ENCODE peak calls at places on chromosomes 13 and 19, in seven cellular contexts. W is left lung, A is GM23338, O is psoas muscle, Z is aorta, E is substantia nigra, G is heart right ventricle. I is an unnamed sample.

GRCh38 chr13:36453518-36453917 is 21.2 kb downstream of the CCNA1 start:
- DNase-seq in W (no peak), A (peak), O (no peak), Z (no peak), E (no peak), G (no peak), I (no peak)

GRCh38 chr19:2334986-2335846 is 6.7 kb downstream of the SPPL2B start:
- DNase-seq in W (no peak), A (no peak), O (no peak), Z (no peak), E (no peak), G (no peak), I (no peak)

GRCh38 chr19:9848060-9848459 is 12.9 kb downstream of the PIN1 start:
- DNase-seq in W (no peak), A (peak), O (no peak), Z (no peak), E (no peak), G (no peak), I (no peak)

GRCh38 chr19:54477650-54478049 is 4.6 kb upstream of the CDC42EP5 start:
- DNase-seq in W (no peak), A (no peak), O (no peak), Z (no peak), E (no peak), G (no peak), I (no peak)

GRCh38 chr13:107421028-107421427 is 794.3 kb downstream of the LIG4 start:
- DNase-seq in W (no peak), A (no peak), O (no peak), Z (no peak), E (no peak), G (no peak), I (no peak)

GRCh38 chr19:57708641-57709354 is at the start of gene ZNF154:
- DNase-seq in W (peak), A (peak), O (peak), Z (no peak), E (peak), G (peak), I (no peak)

GRCh38 chr19:44925114-44925891 is 10.9 kb downstream of the APOC1 start:
- DNase-seq in W (peak), A (no peak), O (peak), Z (peak), E (peak), G (peak), I (peak)

GRCh38 chr19:33159149-33159548 is 27.2 kb downstream of the WDR88 start:
- DNase-seq in W (no peak), A (no peak), O (no peak), Z (peak), E (no peak), G (no peak), I (no peak)

GRCh38 chr19:33402421-33403220 is 29.1 kb downstream of the CEBPG start:
- DNase-seq in W (peak), A (no peak), O (no peak), Z (peak), E (no peak), G (no peak), I (peak)

GRCh38 chr13:32381539-32381938 is 46.4 kb downstream of the N4BP2L1 start:
- DNase-seq in W (no peak), A (peak), O (no peak), Z (no peak), E (no peak), G (peak), I (no peak)

GRCh38 chr19:29260477-29261317 is 47.7 kb upstream of the UQCRFS1 start:
- DNase-seq in W (no peak), A (peak), O (peak), Z (no peak), E (no peak), G (no peak), I (no peak)

GRCh38 chr13:57286511-57287098 is 119.6 kb downstream of the PRR20E start:
- DNase-seq in W (no peak), A (no peak), O (no peak), Z (no peak), E (no peak), G (no peak), I (no peak)

GRCh38 chr13:27599845-27600553 is 20.3 kb downstream of the LNX2 start:
- DNase-seq in W (no peak), A (peak), O (no peak), Z (no peak), E (no peak), G (no peak), I (no peak)

GRCh38 chr19:50481351-50482149 is 4.9 kb upstream of the GARIN5A start:
- DNase-seq in W (no peak), A (no peak), O (peak), Z (peak), E (no peak), G (no peak), I (no peak)

GRCh38 chr13:54511356-54511755 is 1482.7 kb downstream of the OLFM4 start:
- DNase-seq in W (no peak), A (peak), O (no peak), Z (no peak), E (no peak), G (no peak), I (no peak)

GRCh38 chr13:33879044-33879596 is 61.2 kb downstream of the RFC3 start:
- DNase-seq in W (no peak), A (no peak), O (no peak), Z (no peak), E (no peak), G (no peak), I (no peak)

GRCh38 chr19:55674841-55675660 is at the start of gene EPN1:
- DNase-seq in W (peak), A (peak), O (peak), Z (peak), E (peak), G (peak), I (peak)

GRCh38 chr13:31629085-31629785 is 110.1 kb upstream of the RXFP2 start:
- DNase-seq in W (no peak), A (no peak), O (no peak), Z (no peak), E (no peak), G (no peak), I (no peak)

GRCh38 chr19:11737964-11738745 is 591 bp downstream of the ZNF823 start:
- DNase-seq in W (peak), A (peak), O (peak), Z (peak), E (peak), G (peak), I (peak)

GRCh38 chr19:37594982-37595382 is 306 bp downstream of the ZNF540 start:
- DNase-seq in W (peak), A (no peak), O (peak), Z (peak), E (peak), G (peak), I (peak)

GRCh38 chr19:3708207-3708931 is at the start of gene TJP3:
- DNase-seq in W (peak), A (peak), O (no peak), Z (no peak), E (no peak), G (no peak), I (no peak)

GRCh38 chr19:51364200-51365106 is 1.7 kb downstream of the ETFB start:
- DNase-seq in W (no peak), A (no peak), O (no peak), Z (no peak), E (peak), G (no peak), I (no peak)

GRCh38 chr13:66513728-66514127 is 716.4 kb downstream of the PCDH9 start:
- DNase-seq in W (no peak), A (no peak), O (no peak), Z (no peak), E (no peak), G (no peak), I (no peak)

GRCh38 chr13:73056054-73056962 is 2.5 kb upstream of the KLF5 start:
- DNase-seq in W (no peak), A (no peak), O (no peak), Z (no peak), E (no peak), G (no peak), I (no peak)

GRCh38 chr13:112881656-112882554 is 87.1 kb upstream of the MCF2L start:
- DNase-seq in W (no peak), A (no peak), O (no peak), Z (peak), E (no peak), G (no peak), I (no peak)

GRCh38 chr13:42380420-42381164 is 108.6 kb downstream of the AKAP11 start:
- DNase-seq in W (no peak), A (no peak), O (no peak), Z (no peak), E (no peak), G (no peak), I (no peak)

GRCh38 chr13:95254341-95254740 is 46.9 kb downstream of the ABCC4 start:
- DNase-seq in W (no peak), A (no peak), O (no peak), Z (no peak), E (no peak), G (no peak), I (no peak)

GRCh38 chr19:39136225-39136940 is 10.8 kb downstream of the PAK4 start:
- DNase-seq in W (no peak), A (no peak), O (no peak), Z (no peak), E (no peak), G (no peak), I (no peak)

GRCh38 chr19:39139305-39140194 is 14.0 kb downstream of the PAK4 start:
- DNase-seq in W (no peak), A (peak), O (no peak), Z (no peak), E (no peak), G (no peak), I (no peak)

GRCh38 chr19:39135701-39136100 is 10.1 kb downstream of the PAK4 start:
- DNase-seq in W (no peak), A (no peak), O (no peak), Z (no peak), E (no peak), G (no peak), I (no peak)

GRCh38 chr19:39138221-39139211 is 12.9 kb downstream of the PAK4 start:
- DNase-seq in W (no peak), A (no peak), O (no peak), Z (no peak), E (peak), G (no peak), I (no peak)

DNA sequence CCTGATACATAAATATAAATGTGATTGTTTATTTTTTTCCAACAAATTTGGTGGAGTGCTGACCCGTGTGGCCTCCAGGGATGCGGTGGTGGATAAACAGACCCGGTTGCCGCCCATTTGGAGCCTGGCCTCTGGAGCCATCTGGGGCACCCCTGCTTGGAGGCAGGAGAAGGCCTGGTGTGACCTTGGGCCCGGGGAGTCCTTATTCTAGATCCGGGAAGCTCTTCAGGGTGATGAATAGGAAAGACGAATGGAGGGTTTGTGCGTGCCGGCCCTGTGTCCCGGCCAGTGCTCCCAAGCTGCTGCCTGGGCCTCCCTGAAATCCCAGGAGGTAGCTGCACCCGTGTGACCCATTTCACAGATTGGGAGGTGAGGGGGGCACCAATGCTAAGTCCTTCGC is 11.5 kb downstream of the PAK4 start:
- DNase-seq in W (no peak), A (no peak), O (no peak), Z (no peak), E (no peak), G (no peak), I (no peak)
- H3K27ac ChIP-seq in W (peak), A (no peak), O (no peak), Z (no peak), E (no peak), G (no peak), I (no peak)

GRCh38 chr19:42466521-42467436 is 24.0 kb upstream of the CXCL17 start:
- DNase-seq in W (no peak), A (no peak), O (no peak), Z (no peak), E (no peak), G (no peak), I (no peak)
- H3K27ac ChIP-seq in W (peak), A (no peak), O (no peak), Z (no peak), E (peak), G (no peak), I (no peak)

DNA sequence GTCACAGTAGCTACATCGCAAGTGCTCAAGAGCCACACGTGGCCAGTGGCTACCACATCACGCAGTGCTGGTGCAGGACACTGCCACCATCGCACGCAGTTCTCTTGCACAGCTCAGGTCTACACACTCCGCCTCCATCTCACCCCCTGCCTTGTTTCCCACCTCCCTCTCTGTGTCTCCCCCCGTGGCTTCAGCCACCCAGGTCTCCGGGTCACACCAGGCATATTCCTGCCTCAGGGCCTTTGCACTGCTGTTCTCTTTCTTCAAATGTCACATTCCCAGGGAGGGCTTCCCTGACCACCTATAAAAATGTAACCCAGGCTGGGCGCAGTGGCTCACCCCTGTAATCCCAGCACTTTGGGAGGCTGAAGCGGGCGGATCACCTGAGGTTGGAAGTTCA is 10.6 kb downstream of the CCDC8 start:
- DNase-seq in W (no peak), A (no peak), O (no peak), Z (peak), E (no peak), G (no peak), I (no peak)
- H3K27ac ChIP-seq in W (no peak), A (no peak), O (no peak), Z (no peak), E (no peak), G (no peak), I (peak)

GRCh38 chr19:46648961-46649960 is 11.7 kb downstream of the DACT3 start:
- DNase-seq in W (no peak), A (peak), O (no peak), Z (no peak), E (no peak), G (no peak), I (no peak)

GRCh38 chr19:46650445-46650844 is 10.5 kb downstream of the DACT3 start:
- DNase-seq in W (no peak), A (no peak), O (no peak), Z (no peak), E (no peak), G (no peak), I (no peak)

GRCh38 chr19:46648070-46648960 is 12.3 kb upstream of the GNG8 start:
- DNase-seq in W (no peak), A (peak), O (no peak), Z (no peak), E (no peak), G (no peak), I (no peak)

GRCh38 chr19:46644720-46645119 is 8.7 kb upstream of the GNG8 start:
- DNase-seq in W (no peak), A (no peak), O (no peak), Z (no peak), E (no peak), G (no peak), I (no peak)

DNA sequence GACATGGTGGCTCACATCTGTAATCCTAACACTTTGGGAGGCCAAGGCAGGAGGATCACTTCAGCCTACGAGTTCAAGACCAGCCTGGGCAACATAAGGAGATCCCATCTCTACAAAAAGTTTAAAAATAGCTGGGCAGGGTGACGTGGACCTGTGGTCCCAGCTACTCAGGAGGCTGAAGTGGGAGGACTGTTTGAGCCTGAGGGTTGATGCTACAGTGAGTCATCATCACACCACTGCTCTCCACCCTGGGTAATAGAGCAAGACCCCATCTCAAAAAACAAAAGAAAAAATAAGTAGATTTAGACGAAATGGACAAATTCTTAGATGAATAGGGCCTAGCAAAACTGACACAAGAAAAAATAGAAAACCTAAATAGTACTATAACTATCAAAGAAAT is 10.4 kb upstream of the GNG8 start:
- DNase-seq in W (no peak), A (no peak), O (no peak), Z (no peak), E (no peak), G (no peak), I (no peak)
- H3K27ac ChIP-seq in W (no peak), A (no peak), O (no peak), Z (peak), E (no peak), G (no peak), I (peak)

DNA sequence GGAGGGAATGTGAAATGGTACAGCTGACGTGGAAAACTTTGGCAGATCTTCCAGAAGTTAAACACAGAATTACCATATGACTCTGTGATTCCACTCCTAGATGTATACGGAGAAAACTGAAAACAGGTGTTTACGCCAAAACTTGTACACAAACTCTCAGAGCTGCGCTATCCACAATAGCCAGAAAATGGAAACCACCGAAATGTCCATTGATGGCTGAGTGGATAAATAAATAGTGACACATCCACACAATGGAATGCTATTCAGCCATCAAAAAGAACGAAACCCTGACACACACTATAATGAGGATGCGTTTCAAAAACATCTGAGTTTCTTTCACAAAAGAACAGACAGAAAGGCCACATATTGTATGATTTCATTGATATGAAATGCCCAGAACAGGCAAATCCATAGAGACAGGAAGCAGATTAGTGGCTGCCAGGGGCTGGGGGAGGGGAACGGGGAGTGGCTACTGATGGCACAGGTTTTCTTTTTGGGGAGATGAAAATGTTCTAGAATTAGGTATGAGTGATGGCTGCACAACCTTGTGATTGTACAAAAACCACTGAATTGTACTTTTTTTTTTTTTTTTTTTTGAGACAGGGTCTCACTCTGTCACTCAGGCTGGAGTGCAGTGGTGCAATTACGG is 33.0 kb downstream of the IL12RB1 start:
- DNase-seq in W (no peak), A (no peak), O (no peak), Z (peak), E (no peak), G (no peak), I (no peak)
- H3K27ac ChIP-seq in W (no peak), A (no peak), O (peak), Z (no peak), E (no peak), G (no peak), I (peak)

DNA sequence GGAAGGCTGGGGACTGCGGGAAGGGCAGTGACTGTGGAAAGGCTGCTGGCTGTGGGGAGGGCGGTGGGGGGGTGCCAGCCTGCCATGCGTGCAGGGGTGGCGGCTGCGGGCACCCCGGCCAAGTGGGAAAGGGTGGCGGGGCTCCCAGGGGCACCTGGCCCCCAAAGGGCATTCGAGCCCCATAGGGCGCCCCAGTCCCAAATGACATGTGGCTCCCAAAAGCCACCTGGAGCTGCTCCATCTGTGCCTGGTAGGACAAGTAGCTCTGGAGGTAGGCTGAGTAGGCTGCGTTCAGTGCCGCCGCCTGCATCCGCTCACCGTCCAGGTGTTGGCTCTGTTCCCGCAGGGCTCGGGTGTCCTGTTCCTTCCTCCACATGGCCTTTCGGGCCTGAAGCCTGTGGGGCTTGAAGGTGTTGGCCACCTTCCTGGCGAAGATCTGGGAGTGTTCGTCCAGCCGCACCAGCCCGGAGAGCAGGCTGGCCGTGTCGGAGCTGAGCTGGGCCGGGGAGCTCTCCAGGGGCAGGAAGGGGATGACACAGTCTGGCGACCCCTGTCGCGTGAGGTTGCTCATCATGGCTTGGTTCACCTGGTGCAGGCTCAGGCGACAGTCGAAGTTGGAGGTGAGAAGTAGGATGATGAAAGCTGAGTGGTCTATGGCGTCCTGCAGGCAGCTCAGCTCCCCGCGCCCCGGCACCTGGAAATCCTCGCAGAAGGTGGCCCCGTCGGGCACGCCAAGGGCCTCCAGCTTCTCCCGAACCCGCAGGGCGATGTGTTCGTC is 14.9 kb downstream of the TICAM1 start:
- DNase-seq in W (no peak), A (no peak), O (peak), Z (no peak), E (no peak), G (no peak), I (no peak)
- H3K27ac ChIP-seq in W (peak), A (no peak), O (peak), Z (no peak), E (peak), G (no peak), I (peak)

DNA sequence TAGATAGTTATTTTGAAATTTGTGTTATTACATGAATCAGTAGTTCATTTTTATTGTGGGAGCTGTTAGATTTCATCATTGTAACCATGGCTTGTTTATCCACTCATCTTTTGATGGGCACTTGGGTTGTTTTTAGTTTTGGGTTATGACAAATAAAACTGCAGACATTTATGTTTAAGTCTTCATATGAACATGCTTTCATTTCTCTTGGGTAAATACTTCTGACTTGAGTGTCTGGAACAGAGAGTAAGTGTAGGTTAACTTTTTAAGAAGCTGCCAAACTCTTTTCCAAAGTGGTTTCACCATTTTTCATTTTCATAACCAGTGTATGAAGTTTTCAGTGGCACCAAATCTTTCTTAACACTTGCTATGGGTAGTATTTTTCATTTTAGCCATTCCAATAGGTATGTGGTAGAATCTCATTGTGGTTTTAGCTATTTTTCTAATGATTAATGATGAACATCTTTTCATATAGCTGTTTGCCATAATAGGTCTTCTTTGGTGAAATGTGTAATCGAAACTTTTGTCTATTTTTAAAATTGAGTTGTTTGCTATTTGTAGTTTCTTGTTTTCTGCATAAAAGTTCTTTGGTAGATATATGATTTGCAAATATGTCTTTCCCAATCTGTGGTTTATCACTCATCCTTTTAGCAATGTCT is 17.9 kb downstream of the SLAIN1 start:
- DNase-seq in W (no peak), A (no peak), O (no peak), Z (no peak), E (no peak), G (no peak), I (no peak)
- H3K27ac ChIP-seq in W (no peak), A (no peak), O (no peak), Z (no peak), E (no peak), G (no peak), I (no peak)